ENCODE peak calls at places on chromosomes 3 and 15, in six cellular contexts. E, K, F, J, Y and U are unnamed samples. For H3K27me3, the result is how much of the 10 kb centered on the place peaks cover.

GRCh38 chr3:105483476-105483875 is 116.8 kb downstream of the ALCAM start:
- DNase-seq in E (no peak), K (no peak), F (no peak), J (no peak), Y (no peak), U (no peak)

GRCh38 chr3:16849240-16849639 is 35.5 kb upstream of the PLCL2 start:
- DNase-seq in E (peak), K (no peak), F (peak), J (no peak), Y (no peak), U (peak)

GRCh38 chr3:159751141-159751540 is 237.5 kb upstream of the IL12A start:
- DNase-seq in E (no peak), K (no peak), F (no peak), J (no peak), Y (no peak), U (no peak)

GRCh38 chr15:74424901-74425528 is 8.7 kb downstream of the SEMA7A start:
- DNase-seq in E (no peak), K (no peak), F (no peak), J (no peak), Y (no peak), U (no peak)

GRCh38 chr3:57091471-57091870 is 31.0 kb downstream of the SPATA12 start:
- DNase-seq in E (no peak), K (no peak), F (no peak), J (no peak), Y (no peak), U (no peak)

GRCh38 chr3:133977568-133977967 is 52.2 kb downstream of the SLCO2A1 start:
- DNase-seq in E (no peak), K (no peak), F (no peak), J (no peak), Y (no peak), U (no peak)

GRCh38 chr3:19946832-19947548 is at the start of gene RAB5A:
- DNase-seq in E (peak), K (peak), F (peak), J (peak), Y (peak), U (peak)

GRCh38 chr3:104291878-104292277 is 1074.8 kb upstream of the ALCAM start:
- DNase-seq in E (no peak), K (no peak), F (no peak), J (no peak), Y (no peak), U (no peak)

GRCh38 chr3:130508970-130509369 is 8.0 kb upstream of the COL6A6 start:
- DNase-seq in E (no peak), K (no peak), F (no peak), J (peak), Y (no peak), U (no peak)

GRCh38 chr3:87987952-87988351 is 70.9 kb downstream of the CGGBP1 start:
- DNase-seq in E (peak), K (no peak), F (no peak), J (no peak), Y (no peak), U (no peak)

GRCh38 chr3:158770254-158771017 is 31.4 kb upstream of the MFSD1 start:
- DNase-seq in E (no peak), K (no peak), F (no peak), J (no peak), Y (no peak), U (no peak)

GRCh38 chr3:143037867-143038266 is 36.5 kb downstream of the U2SURP start:
- DNase-seq in E (no peak), K (no peak), F (no peak), J (no peak), Y (no peak), U (no peak)

GRCh38 chr3:14517601-14518431 is 22.3 kb downstream of the GRIP2 start:
- DNase-seq in E (peak), K (peak), F (no peak), J (no peak), Y (peak), U (no peak)

GRCh38 chr15:54280726-54281125 is 302.5 kb downstream of the UNC13C start:
- DNase-seq in E (no peak), K (no peak), F (no peak), J (no peak), Y (no peak), U (no peak)

GRCh38 chr15:55694652-55695150 is 48.3 kb downstream of the PRTG start:
- DNase-seq in E (no peak), K (no peak), F (no peak), J (no peak), Y (no peak), U (no peak)

DNA sequence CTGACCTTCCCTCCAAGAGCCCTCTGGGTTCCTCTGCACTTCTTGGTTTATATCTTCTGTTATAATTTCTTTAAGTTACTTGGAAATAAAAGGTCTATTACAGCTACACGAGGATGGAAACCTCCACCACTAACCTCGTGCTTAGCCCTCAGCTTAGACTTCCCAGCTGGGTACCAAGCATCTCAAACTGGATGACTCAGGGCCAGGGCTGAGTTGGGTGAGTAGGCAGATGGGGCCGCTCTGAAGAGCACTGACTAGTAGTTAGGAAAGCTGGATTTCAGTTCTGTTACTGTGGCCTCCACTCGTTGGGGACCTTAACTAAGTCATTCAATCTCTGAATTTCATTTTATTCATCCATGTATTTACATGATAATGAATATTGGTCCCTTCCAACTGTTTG is 1036.6 kb downstream of the IGSF11 start:
- DNase-seq in E (no peak), K (no peak), F (no peak), J (no peak), Y (no peak), U (no peak)
- H3K27me3 ChIP-seq in E (under half), K (under half), F (under half), J (under half), Y (under half), U (under half)

DNA sequence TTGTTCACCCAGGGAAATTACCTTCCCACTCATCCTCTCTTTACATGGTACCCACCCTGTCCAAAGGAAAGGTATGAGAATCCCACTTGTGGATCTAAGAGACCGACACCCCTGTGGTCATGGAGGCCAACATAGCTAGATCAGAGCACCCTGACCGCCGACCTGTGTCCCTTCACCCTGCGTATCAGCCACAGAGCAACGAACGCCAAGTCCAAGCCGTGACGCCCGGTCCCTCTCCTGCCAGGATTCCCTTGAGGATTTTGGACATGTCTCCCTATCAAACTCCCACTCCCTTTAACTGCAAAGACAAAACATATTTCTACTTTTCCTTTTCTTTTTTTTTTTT is 95.6 kb upstream of the CHRM5 start:
- DNase-seq in E (no peak), K (no peak), F (no peak), J (no peak), Y (no peak), U (no peak)
- H3K27ac ChIP-seq in E (no peak), K (no peak), F (no peak), J (no peak), Y (no peak), U (no peak)

GRCh38 chr15:50187525-50187924 is 5.5 kb downstream of the SLC27A2 start:
- DNase-seq in E (no peak), K (no peak), F (no peak), J (no peak), Y (no peak), U (no peak)
- H3K27me3 ChIP-seq in E (under half), K (under half), F (under half), J (under half), Y (under half), U (under half)

GRCh38 chr3:33035596-33035995 is 61.4 kb downstream of the GLB1 start:
- DNase-seq in E (no peak), K (no peak), F (no peak), J (no peak), Y (no peak), U (no peak)
- H3K27ac ChIP-seq in E (no peak), K (no peak), F (no peak), J (no peak), Y (no peak), U (no peak)

DNA sequence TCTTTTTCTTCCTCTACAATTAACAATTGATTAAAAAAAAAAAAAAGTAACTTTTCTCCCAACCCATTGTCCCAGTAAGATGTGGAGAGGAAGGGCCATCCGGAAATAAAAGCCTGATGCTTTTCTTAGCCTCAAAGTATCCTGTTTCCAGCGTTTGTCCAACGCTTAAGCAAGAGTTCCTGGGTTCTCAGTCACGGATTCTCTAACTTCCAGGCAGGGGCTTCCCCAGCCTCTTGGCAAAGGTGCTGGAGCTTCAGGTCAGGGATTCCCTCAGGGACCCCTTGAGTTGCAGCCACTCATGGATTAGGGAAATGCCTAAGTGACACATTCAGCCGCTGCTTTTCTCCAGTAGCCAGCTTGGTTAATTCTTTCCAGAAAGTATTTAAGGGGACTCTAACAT is 22.3 kb upstream of the C2CD4B start:
- DNase-seq in E (no peak), K (no peak), F (no peak), J (no peak), Y (no peak), U (no peak)
- H3K27me3 ChIP-seq in E (under half), K (under half), F (under half), J (under half), Y (under half), U (under half)

DNA sequence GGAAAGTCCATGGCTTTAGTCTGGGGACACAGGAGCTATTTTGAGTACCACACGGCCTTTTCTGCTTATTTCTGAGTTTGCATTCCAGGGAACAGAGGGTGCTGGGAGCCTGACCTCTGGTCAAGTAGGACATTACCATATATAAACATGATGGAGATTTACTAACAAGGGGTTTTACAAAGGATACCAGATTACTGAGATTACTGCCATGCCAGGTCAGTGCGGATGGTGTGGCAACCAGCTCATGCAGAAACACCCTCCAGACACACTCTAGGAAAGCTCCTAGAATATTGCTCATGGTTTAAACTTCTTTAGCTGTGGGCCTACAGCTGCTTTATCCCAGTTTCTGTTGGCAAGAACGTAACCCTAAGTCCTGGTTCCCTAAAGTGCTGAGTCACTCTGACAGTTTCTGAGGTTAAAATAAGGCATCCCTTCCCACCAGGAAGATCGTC is 54.3 kb upstream of the AGTR1 start:
- DNase-seq in E (no peak), K (peak), F (no peak), J (no peak), Y (no peak), U (no peak)
- H3K27ac ChIP-seq in E (no peak), K (peak), F (peak), J (peak), Y (peak), U (no peak)

DNA sequence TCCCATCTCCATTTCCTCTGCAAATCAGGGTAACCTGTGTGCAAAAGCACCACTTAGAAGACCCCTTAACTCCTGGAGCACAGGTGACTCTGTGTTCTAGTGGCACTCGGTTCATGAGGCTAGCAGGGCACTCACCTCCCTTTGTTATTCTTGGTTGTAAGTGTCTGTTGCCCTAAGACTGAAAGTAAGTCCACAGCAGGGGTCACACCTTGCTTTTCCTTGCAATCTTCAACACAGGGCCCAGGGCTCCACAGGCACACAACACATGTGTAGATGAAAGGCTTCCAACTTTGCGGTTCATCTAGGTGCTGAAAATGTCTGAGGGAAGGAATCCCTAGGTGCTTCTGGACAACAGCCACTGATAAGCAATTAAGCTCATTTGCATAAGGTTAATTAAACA is 2.9 kb downstream of the RNU6-1 start:
- DNase-seq in E (peak), K (peak), F (no peak), J (no peak), Y (no peak), U (no peak)
- H3K27me3 ChIP-seq in E (half or more), K (under half), F (under half), J (under half), Y (under half), U (under half)